ENCODE peak calls at places on chromosomes 1 and 21, in nine cellular contexts. S is bronchial epithelial cell, Y is cardiac muscle cell, G is fibroblast of lung, M is tibial nerve, Z is left ventricle myocardium inferior, X is stomach, P is PC-3, E is SK-N-SH. I is an unnamed sample.

GRCh38 chr21:16572032-16572431 is 842.2 kb downstream of the USP25 start:
- DNase-seq in Y (no peak), Z (no peak), P (peak), M (no peak), E (no peak), S (peak), G (peak), X (no peak), I (no peak)

GRCh38 chr1:155218854-155219591 is 10.5 kb downstream of the MTX1 start:
- DNase-seq in Y (peak), E (peak), X (no peak), G (peak), P (peak), M (peak), S (peak), Z (no peak), I (no peak)

GRCh38 chr1:159067699-159068621 is 8.6 kb downstream of the AIM2 start:
- DNase-seq in P (no peak), G (no peak), Z (no peak), M (no peak), X (no peak), Y (no peak), E (no peak), S (peak), I (no peak)

GRCh38 chr21:29077651-29078090 is 4.2 kb upstream of the CCT8 start:
- DNase-seq in Y (no peak), S (peak), E (no peak), X (no peak), Z (no peak), M (no peak), P (peak), G (peak), I (no peak)

GRCh38 chr1:16903458-16903796 is 7.6 kb downstream of the RNU1-2 start:
- DNase-seq in P (no peak), S (no peak), Y (no peak), G (no peak), Z (no peak), E (no peak), M (no peak), X (no peak), I (no peak)

GRCh38 chr21:18970941-18971340 is 567.4 kb upstream of the TMPRSS15 start:
- DNase-seq in M (no peak), E (no peak), G (no peak), Z (no peak), S (no peak), Y (no peak), P (peak), X (no peak), I (no peak)

GRCh38 chr1:203175237-203176181 is at the start of gene MYBPH:
- DNase-seq in P (no peak), M (peak), G (no peak), Z (peak), E (no peak), Y (no peak), X (no peak), S (no peak), I (no peak)

GRCh38 chr1:200872446-200873115 is at the start of gene GPR25:
- DNase-seq in Z (no peak), S (no peak), G (no peak), Y (no peak), P (no peak), M (no peak), E (no peak), X (no peak), I (no peak)

GRCh38 chr1:175132456-175132855 is 60.1 kb downstream of the KIAA0040 start:
- DNase-seq in E (no peak), M (no peak), X (no peak), G (peak), Y (no peak), S (peak), Z (no peak), P (peak), I (peak)

GRCh38 chr1:117616356-117616755 is 10.5 kb downstream of the TENT5C start:
- DNase-seq in M (no peak), S (no peak), Y (no peak), X (peak), Z (no peak), E (no peak), P (no peak), G (no peak), I (no peak)

GRCh38 chr1:206422525-206422924 is 47.8 kb upstream of the IKBKE start:
- DNase-seq in E (no peak), Y (no peak), X (no peak), G (no peak), Z (no peak), M (no peak), S (no peak), P (no peak), I (no peak)

GRCh38 chr1:63847308-63847910 is 73.6 kb downstream of the ROR1 start:
- DNase-seq in G (no peak), Y (no peak), X (no peak), M (no peak), S (peak), P (peak), Z (no peak), E (no peak), I (no peak)

GRCh38 chr1:112637257-112638108 is 17.9 kb downstream of the CAPZA1 start:
- DNase-seq in E (no peak), Y (no peak), S (peak), M (no peak), Z (no peak), X (no peak), P (peak), G (peak), I (no peak)

GRCh38 chr1:226308166-226308722 is 720 bp downstream of the LIN9 start:
- DNase-seq in Z (peak), Y (no peak), G (no peak), S (no peak), P (peak), X (peak), M (no peak), E (no peak), I (no peak)

GRCh38 chr1:180778782-180779398 is 133.8 kb upstream of the KIAA1614 start:
- DNase-seq in X (no peak), E (peak), Y (peak), P (peak), G (no peak), S (peak), Z (no peak), M (no peak), I (no peak)

GRCh38 chr1:182716740-182717720 is 32.6 kb upstream of the RGS8 start:
- DNase-seq in X (no peak), G (no peak), P (no peak), S (peak), Y (no peak), M (no peak), E (no peak), Z (no peak), I (no peak)

GRCh38 chr1:210049616-210050015 is 111.6 kb downstream of the SYT14 start:
- DNase-seq in S (no peak), M (no peak), G (no peak), Y (no peak), P (no peak), X (no peak), E (no peak), Z (no peak), I (no peak)

GRCh38 chr1:40564506-40564905 is 33.1 kb downstream of the ZNF684 start:
- DNase-seq in Z (no peak), Y (no peak), M (no peak), E (no peak), P (no peak), S (no peak), G (no peak), X (no peak), I (no peak)

GRCh38 chr21:14864211-14865021 is 200.4 kb downstream of the NRIP1 start:
- DNase-seq in Y (peak), E (peak), X (peak), M (peak), S (peak), G (peak), Z (peak), P (peak), I (no peak)

GRCh38 chr21:41369105-41369914 is 7.5 kb downstream of the MX2 start:
- DNase-seq in P (no peak), G (no peak), S (no peak), Z (peak), M (peak), Y (peak), X (no peak), E (peak), I (no peak)

GRCh38 chr1:25232027-25232865 is at the start of gene SYF2:
- DNase-seq in Y (peak), Z (peak), M (peak), P (peak), G (peak), E (peak), X (peak), S (peak), I (peak)

GRCh38 chr21:40902993-40903392 is 56.0 kb upstream of the DSCAM start:
- DNase-seq in E (no peak), G (no peak), P (no peak), X (no peak), Z (no peak), Y (no peak), M (no peak), S (no peak), I (no peak)

GRCh38 chr1:185645201-185645640 is 89.0 kb upstream of the HMCN1 start:
- DNase-seq in Z (no peak), G (peak), M (no peak), P (no peak), E (no peak), X (no peak), S (peak), Y (no peak), I (peak)

GRCh38 chr1:100440075-100440809 is 87.9 kb downstream of the CDC14A start:
- DNase-seq in S (no peak), G (no peak), M (no peak), Y (no peak), Z (no peak), X (peak), P (no peak), E (peak), I (no peak)

GRCh38 chr1:13702425-13703127 is 2.6 kb downstream of the PRDM2 start:
- DNase-seq in E (no peak), X (no peak), P (no peak), G (no peak), S (no peak), Z (no peak), M (no peak), Y (no peak), I (no peak)

GRCh38 chr1:185157599-185158469 is 867 bp downstream of the SWT1 start:
- DNase-seq in E (no peak), S (peak), G (peak), M (peak), Y (peak), P (peak), Z (no peak), X (no peak), I (no peak)

GRCh38 chr21:17003221-17003620 is 509.6 kb upstream of the CXADR start:
- DNase-seq in M (no peak), S (peak), Y (no peak), P (no peak), Z (no peak), E (no peak), X (no peak), G (peak), I (no peak)

GRCh38 chr1:176575991-176576390 is 113.0 kb downstream of the PAPPA2 start:
- DNase-seq in G (no peak), S (no peak), X (no peak), P (no peak), M (no peak), Y (no peak), E (no peak), Z (no peak), I (no peak)

GRCh38 chr1:171718216-171718615 is 23.6 kb downstream of the VAMP4 start:
- DNase-seq in P (no peak), E (no peak), G (peak), S (no peak), X (no peak), Y (no peak), Z (no peak), M (no peak), I (no peak)

GRCh38 chr1:225480825-225481434 is 53.1 kb upstream of the LBR start:
- DNase-seq in P (peak), G (no peak), E (peak), X (peak), Z (no peak), M (no peak), Y (peak), S (peak), I (no peak)

GRCh38 chr1:245431706-245432105 is 276.9 kb downstream of the KIF26B start:
- DNase-seq in S (no peak), Y (no peak), X (no peak), M (no peak), G (no peak), E (no peak), P (no peak), Z (no peak), I (no peak)

GRCh38 chr1:32770221-32770731 is 46.9 kb downstream of the YARS1 start:
- DNase-seq in P (no peak), Y (no peak), X (no peak), G (no peak), E (no peak), Z (no peak), S (no peak), M (no peak), I (no peak)

GRCh38 chr1:226638001-226638601 is 89.5 kb downstream of the STUM start:
- DNase-seq in E (no peak), M (no peak), Z (peak), Y (no peak), S (no peak), X (no peak), G (no peak), P (no peak), I (no peak)

GRCh38 chr1:111441573-111442192 is 7.4 kb downstream of the WDR77 start:
- DNase-seq in S (no peak), E (peak), Z (no peak), X (peak), P (peak), G (peak), Y (peak), M (no peak), I (no peak)

DNA sequence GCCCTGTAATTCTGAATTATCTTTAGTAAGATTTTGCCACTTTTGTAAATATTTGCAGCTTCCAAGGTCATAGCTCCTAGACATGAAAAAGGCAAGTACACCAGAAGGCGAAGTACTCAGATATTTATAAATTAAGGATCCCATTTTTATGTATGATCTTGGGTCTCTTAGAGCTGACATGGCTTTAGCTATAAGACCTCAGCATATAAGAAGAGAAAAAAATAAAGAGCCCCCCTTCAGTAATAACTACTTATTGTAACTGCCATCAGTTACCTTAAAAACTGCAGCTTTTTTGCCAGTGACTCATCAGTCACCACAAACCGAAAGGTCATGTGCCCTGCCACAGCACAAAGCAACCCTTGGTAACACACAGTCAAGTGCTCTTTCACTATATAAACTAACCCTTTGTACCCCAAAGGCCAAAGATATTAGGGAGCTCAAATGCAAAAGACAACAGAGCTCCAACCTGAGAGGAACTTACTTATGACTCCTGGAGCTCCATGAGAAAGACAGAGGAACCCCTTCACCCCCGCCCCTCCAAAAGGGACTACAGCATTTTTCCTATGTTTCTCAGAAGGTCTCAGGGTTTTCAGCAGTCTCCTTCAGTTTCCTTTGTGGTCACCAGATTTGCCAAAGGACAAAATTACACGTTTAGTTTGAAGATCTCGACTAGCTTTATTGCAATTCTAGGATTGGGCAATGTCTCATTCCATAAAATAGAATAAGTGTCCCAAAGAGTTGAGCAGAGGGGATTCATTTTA is 219.8 kb upstream of the DUSP10 start:
- DNase-seq in E (no peak), S (peak), Y (no peak), G (peak), P (peak), Z (no peak), M (no peak), X (no peak), I (no peak)
- H3K4me3 ChIP-seq in E (no peak), S (no peak), Y (no peak), G (no peak), P (peak), Z (no peak), M (no peak), X (no peak), I (no peak)

GRCh38 chr1:23526329-23527041 is 4.5 kb downstream of the E2F2 start:
- DNase-seq in M (no peak), Z (no peak), P (no peak), E (no peak), Y (no peak), S (no peak), G (no peak), X (no peak), I (no peak)

GRCh38 chr1:23522244-23523013 is 8.6 kb downstream of the E2F2 start:
- DNase-seq in P (peak), Z (no peak), Y (no peak), E (no peak), G (no peak), X (no peak), M (no peak), S (no peak), I (no peak)

GRCh38 chr1:23524716-23525401 is 6.2 kb downstream of the E2F2 start:
- DNase-seq in X (peak), S (no peak), M (no peak), E (peak), G (no peak), Z (no peak), Y (no peak), P (peak), I (no peak)

GRCh38 chr1:23525558-23526174 is 5.4 kb downstream of the E2F2 start:
- DNase-seq in S (no peak), E (no peak), M (no peak), X (no peak), Z (no peak), P (no peak), Y (no peak), G (no peak), I (no peak)

GRCh38 chr1:23524163-23524562 is 6.9 kb downstream of the E2F2 start:
- DNase-seq in P (peak), Z (no peak), G (no peak), X (no peak), Y (no peak), S (no peak), E (no peak), M (no peak), I (no peak)
- TF ChIP-seq CTCF in P (no peak), Z (no peak), G (no peak), X (no peak), Y (no peak), S (no peak), E (no peak), M (no peak), I (no peak)

DNA sequence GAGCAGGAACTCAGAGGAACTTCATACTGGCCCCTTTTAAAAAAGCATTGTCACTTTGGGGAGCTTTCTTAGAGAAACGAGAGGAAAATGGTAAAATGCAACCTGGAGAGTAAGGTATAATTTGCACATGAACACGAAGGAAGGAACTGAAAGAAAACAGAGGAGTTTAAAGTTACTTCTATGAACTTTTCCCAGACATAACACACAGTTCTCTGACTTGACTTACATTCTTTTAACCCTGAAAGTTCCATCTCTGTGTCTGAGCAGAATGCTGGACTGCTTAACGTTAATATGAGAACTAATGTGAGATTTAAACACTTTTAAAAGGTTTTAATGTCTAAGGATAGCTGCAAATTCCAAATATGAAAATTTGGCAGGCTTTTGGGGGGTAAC is 102.3 kb downstream of the NFIA start:
- DNase-seq in Y (no peak), X (no peak), P (no peak), G (no peak), Z (no peak), S (no peak), M (no peak), E (no peak), I (no peak)
- H3K4me3 ChIP-seq in Y (no peak), X (peak), P (no peak), G (peak), Z (peak), S (peak), M (peak), E (no peak), I (no peak)

GRCh38 chr1:70896224-70896623 is 151.4 kb downstream of the PTGER3 start:
- DNase-seq in Z (no peak), M (no peak), G (no peak), P (peak), X (no peak), Y (no peak), E (no peak), S (peak), I (no peak)
- TF ChIP-seq CTCF in Z (peak), M (no peak), G (no peak), P (peak), X (no peak), Y (no peak), E (peak), S (no peak), I (peak)

DNA sequence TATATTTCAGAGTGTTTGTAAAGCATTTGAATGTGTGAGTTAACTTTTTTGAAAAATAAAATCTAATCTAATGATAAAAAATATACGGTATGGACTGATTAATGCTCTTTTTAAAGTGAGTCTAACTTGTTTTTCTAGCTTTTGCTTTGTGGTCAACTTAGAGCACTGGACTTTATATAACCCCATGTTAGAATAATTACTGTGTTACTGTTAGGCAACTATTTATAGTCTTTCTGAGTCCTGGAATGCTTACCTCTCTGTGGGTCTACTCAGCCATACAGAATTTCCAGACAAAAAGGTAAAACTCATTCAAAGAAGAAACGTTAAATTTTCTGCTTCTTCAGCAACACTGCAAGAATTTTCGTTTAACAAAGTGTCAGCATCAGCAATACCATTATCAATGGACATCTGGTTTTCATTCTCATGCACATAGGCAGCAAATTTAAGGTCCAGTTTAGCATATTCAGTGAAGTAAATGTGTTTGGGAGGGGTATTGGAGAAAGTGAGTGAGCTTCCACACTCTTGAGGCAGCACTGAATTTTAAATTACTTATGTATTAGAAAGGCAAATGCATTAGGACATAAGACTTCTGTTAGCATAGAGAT is 664.7 kb upstream of the NEGR1 start:
- DNase-seq in P (peak), G (peak), E (no peak), M (no peak), X (no peak), S (no peak), Z (no peak), Y (no peak), I (no peak)
- H3K4me3 ChIP-seq in P (no peak), G (no peak), E (no peak), M (no peak), X (no peak), S (no peak), Z (no peak), Y (no peak), I (no peak)